ENCODE peak calls at places on chromosomes 12 and 14, in four cellular contexts. F is stimulated activated CD4-positive, alpha-beta T cell treated with anti-CD3 and anti-CD28 coated beads, Interleukin-15, amount 100 ng/mL, for 1 hour; S is A172; N is COR-L47. L is an unnamed sample.

GRCh38 chr14:78972440-78972839 is 802.3 kb downstream of the NRXN3 start:
- DNase-seq in F (no peak), S (no peak), N (no peak), L (no peak)

GRCh38 chr12:116069943-116070342 is 207.6 kb downstream of the MED13L start:
- DNase-seq in F (no peak), S (no peak), N (no peak), L (no peak)

GRCh38 chr14:73227812-73228781 is 9.2 kb upstream of the PAPLN start:
- DNase-seq in F (no peak), S (peak; percentile 92), N (no peak), L (no peak)

GRCh38 chr14:24473211-24473610 is 30.6 kb upstream of the SDR39U1 start:
- DNase-seq in F (no peak), S (no peak), N (no peak), L (no peak)

GRCh38 chr12:1795785-1796514 is 24.4 kb upstream of the LRTM2 start:
- DNase-seq in F (peak; percentile 92), S (peak; percentile 53), N (peak; percentile 70), L (peak; percentile 88)

GRCh38 chr14:59482471-59483331 is 1.5 kb downstream of the L3HYPDH start:
- DNase-seq in F (no peak), S (peak; percentile 91), N (no peak), L (no peak)

GRCh38 chr12:54404061-54405004 is 14.7 kb downstream of the ITGA5 start:
- DNase-seq in F (peak; percentile 33), S (no peak), N (peak; percentile 25), L (peak; percentile 51)

GRCh38 chr12:64566882-64567517 is 43.3 kb upstream of the RASSF3 start:
- DNase-seq in F (no peak), S (no peak), N (no peak), L (peak; percentile 72)

GRCh38 chr12:42094277-42094676 is 50.4 kb downstream of the GXYLT1 start:
- DNase-seq in F (no peak), S (peak; percentile 66), N (no peak), L (no peak)

GRCh38 chr12:62516932-62517331 is 50.3 kb downstream of the MON2 start:
- DNase-seq in F (no peak), S (no peak), N (no peak), L (no peak)

GRCh38 chr12:29725587-29726320 is 58.0 kb downstream of the TMTC1 start:
- DNase-seq in F (no peak), S (no peak), N (no peak), L (no peak)